ENCODE peak calls at places on chromosomes 7 and 10, in nine cellular contexts. One of them, this sample, is unnamed.
A peak's percentile ranks its signal among the peaks of the same experiment; 100 is the strongest.

GRCh38 chr10:3889961-3890522 is 105.0 kb upstream of the KLF6 start:
- DNase-seq in HEK293T: no peak
- DNase-seq in activated T-cell treated with anti-CD3 and anti-CD28 coated beads, Interleukin-2, amount 50 U/mL, for 72 hours: no peak
- DNase-seq in AML-193: no peak
- DNase-seq in posterior vena cava: no peak
- DNase-seq in EL: peak; percentile 84
- DNase-seq in LoVo: peak; percentile 54
- DNase-seq in natural killer cell treated with Interleukin-12 subunit alpha and Interleukin-12 subunit beta and Interleukin-15 and Interleukin-18, amount 100 ng/mL, for 72 hours: no peak
- DNase-seq in ecto neural progenitor cell: no peak
- DNase-seq in this sample: no peak

GRCh38 chr10:77158666-77159065 is 478.9 kb downstream of the KCNMA1 start:
- DNase-seq in HEK293T: no peak
- DNase-seq in activated T-cell treated with anti-CD3 and anti-CD28 coated beads, Interleukin-2, amount 50 U/mL, for 72 hours: no peak
- DNase-seq in AML-193: no peak
- DNase-seq in posterior vena cava: no peak
- DNase-seq in EL: no peak
- DNase-seq in LoVo: no peak
- DNase-seq in natural killer cell treated with Interleukin-12 subunit alpha and Interleukin-12 subunit beta and Interleukin-15 and Interleukin-18, amount 100 ng/mL, for 72 hours: no peak
- DNase-seq in ecto neural progenitor cell: no peak
- DNase-seq in this sample: no peak

GRCh38 chr10:4279649-4280048 is 494.6 kb upstream of the KLF6 start:
- DNase-seq in HEK293T: no peak
- DNase-seq in activated T-cell treated with anti-CD3 and anti-CD28 coated beads, Interleukin-2, amount 50 U/mL, for 72 hours: no peak
- DNase-seq in AML-193: no peak
- DNase-seq in posterior vena cava: no peak
- DNase-seq in EL: no peak
- DNase-seq in LoVo: no peak
- DNase-seq in natural killer cell treated with Interleukin-12 subunit alpha and Interleukin-12 subunit beta and Interleukin-15 and Interleukin-18, amount 100 ng/mL, for 72 hours: no peak
- DNase-seq in ecto neural progenitor cell: no peak
- DNase-seq in this sample: no peak

GRCh38 chr10:85603167-85603940 is 763.2 kb downstream of the GRID1 start:
- DNase-seq in HEK293T: no peak
- DNase-seq in activated T-cell treated with anti-CD3 and anti-CD28 coated beads, Interleukin-2, amount 50 U/mL, for 72 hours: no peak
- DNase-seq in AML-193: no peak
- DNase-seq in posterior vena cava: no peak
- DNase-seq in EL: no peak
- DNase-seq in LoVo: no peak
- DNase-seq in natural killer cell treated with Interleukin-12 subunit alpha and Interleukin-12 subunit beta and Interleukin-15 and Interleukin-18, amount 100 ng/mL, for 72 hours: no peak
- DNase-seq in ecto neural progenitor cell: peak; percentile 29
- DNase-seq in this sample: no peak

GRCh38 chr7:73903321-73904218 is 42.6 kb downstream of the TMEM270 start:
- DNase-seq in HEK293T: no peak
- DNase-seq in activated T-cell treated with anti-CD3 and anti-CD28 coated beads, Interleukin-2, amount 50 U/mL, for 72 hours: no peak
- DNase-seq in AML-193: no peak
- DNase-seq in posterior vena cava: peak; percentile 75
- DNase-seq in EL: no peak
- DNase-seq in LoVo: no peak
- DNase-seq in natural killer cell treated with Interleukin-12 subunit alpha and Interleukin-12 subunit beta and Interleukin-15 and Interleukin-18, amount 100 ng/mL, for 72 hours: no peak
- DNase-seq in ecto neural progenitor cell: no peak
- DNase-seq in this sample: no peak

GRCh38 chr7:116317907-116318306 is 107.6 kb downstream of the TES start:
- DNase-seq in HEK293T: no peak
- DNase-seq in activated T-cell treated with anti-CD3 and anti-CD28 coated beads, Interleukin-2, amount 50 U/mL, for 72 hours: no peak
- DNase-seq in AML-193: no peak
- DNase-seq in posterior vena cava: no peak
- DNase-seq in EL: peak; percentile 71
- DNase-seq in LoVo: no peak
- DNase-seq in natural killer cell treated with Interleukin-12 subunit alpha and Interleukin-12 subunit beta and Interleukin-15 and Interleukin-18, amount 100 ng/mL, for 72 hours: no peak
- DNase-seq in ecto neural progenitor cell: no peak
- DNase-seq in this sample: no peak

GRCh38 chr7:26085771-26086170 is 66.2 kb upstream of the NFE2L3 start:
- DNase-seq in HEK293T: no peak
- DNase-seq in activated T-cell treated with anti-CD3 and anti-CD28 coated beads, Interleukin-2, amount 50 U/mL, for 72 hours: no peak
- DNase-seq in AML-193: no peak
- DNase-seq in posterior vena cava: no peak
- DNase-seq in EL: no peak
- DNase-seq in LoVo: no peak
- DNase-seq in natural killer cell treated with Interleukin-12 subunit alpha and Interleukin-12 subunit beta and Interleukin-15 and Interleukin-18, amount 100 ng/mL, for 72 hours: no peak
- DNase-seq in ecto neural progenitor cell: no peak
- DNase-seq in this sample: no peak

GRCh38 chr7:127678947-127679346 is 27.0 kb downstream of the SND1 start:
- DNase-seq in HEK293T: no peak
- DNase-seq in activated T-cell treated with anti-CD3 and anti-CD28 coated beads, Interleukin-2, amount 50 U/mL, for 72 hours: no peak
- DNase-seq in AML-193: no peak
- DNase-seq in posterior vena cava: no peak
- DNase-seq in EL: peak; percentile 51
- DNase-seq in LoVo: no peak
- DNase-seq in natural killer cell treated with Interleukin-12 subunit alpha and Interleukin-12 subunit beta and Interleukin-15 and Interleukin-18, amount 100 ng/mL, for 72 hours: no peak
- DNase-seq in ecto neural progenitor cell: no peak
- DNase-seq in this sample: no peak

GRCh38 chr10:16477757-16478156 is 40.9 kb downstream of the PTER start:
- DNase-seq in HEK293T: no peak
- DNase-seq in activated T-cell treated with anti-CD3 and anti-CD28 coated beads, Interleukin-2, amount 50 U/mL, for 72 hours: no peak
- DNase-seq in AML-193: no peak
- DNase-seq in posterior vena cava: no peak
- DNase-seq in EL: no peak
- DNase-seq in LoVo: no peak
- DNase-seq in natural killer cell treated with Interleukin-12 subunit alpha and Interleukin-12 subunit beta and Interleukin-15 and Interleukin-18, amount 100 ng/mL, for 72 hours: no peak
- DNase-seq in ecto neural progenitor cell: no peak
- DNase-seq in this sample: no peak

GRCh38 chr7:94003446-94004023 is 620 bp downstream of the BET1 start:
- DNase-seq in HEK293T: peak; percentile 42
- DNase-seq in activated T-cell treated with anti-CD3 and anti-CD28 coated beads, Interleukin-2, amount 50 U/mL, for 72 hours: peak; percentile 6
- DNase-seq in AML-193: no peak
- DNase-seq in posterior vena cava: no peak
- DNase-seq in EL: peak; percentile 38
- DNase-seq in LoVo: peak; percentile 47
- DNase-seq in natural killer cell treated with Interleukin-12 subunit alpha and Interleukin-12 subunit beta and Interleukin-15 and Interleukin-18, amount 100 ng/mL, for 72 hours: no peak
- DNase-seq in ecto neural progenitor cell: no peak
- DNase-seq in this sample: peak; percentile 39

GRCh38 chr7:82605247-82605864 is 161.8 kb upstream of the CACNA2D1 start:
- DNase-seq in HEK293T: peak; percentile 33
- DNase-seq in activated T-cell treated with anti-CD3 and anti-CD28 coated beads, Interleukin-2, amount 50 U/mL, for 72 hours: no peak
- DNase-seq in AML-193: peak; percentile 49
- DNase-seq in posterior vena cava: no peak
- DNase-seq in EL: peak; percentile 39
- DNase-seq in LoVo: peak; percentile 28
- DNase-seq in natural killer cell treated with Interleukin-12 subunit alpha and Interleukin-12 subunit beta and Interleukin-15 and Interleukin-18, amount 100 ng/mL, for 72 hours: no peak
- DNase-seq in ecto neural progenitor cell: no peak
- DNase-seq in this sample: no peak